ENCODE peak calls at places on chromosomes 2 and 18, in five cellular contexts. F is cardiac muscle cell, J is psoas muscle, A is breast epithelium, T is GM12865. Q is an unnamed sample.

GRCh38 chr2:237696471-237696870 is 69.1 kb downstream of the LRRFIP1 start:
- DNase-seq in T (peak; percentile 78), A (no peak), F (no peak), J (no peak), Q (no peak)

GRCh38 chr2:60976271-60976670 is 41.2 kb upstream of the PEX13 start:
- DNase-seq in F (no peak), J (no peak), A (no peak), T (no peak), Q (no peak)

GRCh38 chr2:63257473-63257872 is 206.8 kb downstream of the OTX1 start:
- DNase-seq in J (no peak), T (peak; percentile 49), F (no peak), A (no peak), Q (no peak)

GRCh38 chr2:187138240-187138639 is 289.3 kb upstream of the ZSWIM2 start:
- DNase-seq in J (peak; percentile 14), T (peak; percentile 37), F (peak; percentile 41), A (no peak), Q (no peak)

GRCh38 chr18:8937112-8937641 is 165.3 kb upstream of the NDUFV2 start:
- DNase-seq in F (no peak), T (no peak), A (no peak), J (no peak), Q (no peak)

GRCh38 chr2:104332733-104333132 is 521.2 kb upstream of the POU3F3 start:
- DNase-seq in A (no peak), J (no peak), T (no peak), F (no peak), Q (no peak)

GRCh38 chr2:74383254-74383653 is 3.1 kb upstream of the DCTN1 start:
- DNase-seq in J (no peak), A (no peak), F (no peak), T (no peak), Q (no peak)

GRCh38 chr2:64779117-64779690 is 125.5 kb upstream of the SERTAD2 start:
- DNase-seq in T (no peak), J (no peak), F (peak; percentile 56), A (no peak), Q (no peak)

GRCh38 chr2:207156451-207157161 is 9.1 kb downstream of the KLF7 start:
- DNase-seq in F (no peak), T (peak; percentile 64), A (no peak), J (no peak), Q (no peak)

GRCh38 chr2:149225446-149225845 is 104.9 kb upstream of the LYPD6 start:
- DNase-seq in A (no peak), T (no peak), F (no peak), J (no peak), Q (no peak)

GRCh38 chr2:127453392-127454171 is 35.4 kb downstream of the PROC start:
- DNase-seq in T (peak; percentile 6), F (peak; percentile 20), A (no peak), J (no peak), Q (no peak)

GRCh38 chr2:99881901-99882591 is 260.3 kb downstream of the AFF3 start:
- DNase-seq in A (no peak), F (peak; percentile 77), T (no peak), J (no peak), Q (no peak)

GRCh38 chr2:112774536-112775285 is 9.6 kb downstream of the IL1A start:
- DNase-seq in A (no peak), F (peak; percentile 5), J (no peak), T (no peak), Q (no peak)

GRCh38 chr2:63843791-63844190 is 2.1 kb downstream of the UGP2 start:
- DNase-seq in J (no peak), A (no peak), F (no peak), T (no peak), Q (no peak)

GRCh38 chr2:35822716-35823115 is 532.9 kb upstream of the CRIM1 start:
- DNase-seq in T (no peak), A (no peak), J (no peak), F (no peak), Q (no peak)

GRCh38 chr18:11962586-11962985 is 18.7 kb upstream of the IMPA2 start:
- DNase-seq in T (no peak), J (no peak), F (no peak), A (no peak), Q (no peak)

GRCh38 chr2:223797073-223797472 is 40.3 kb downstream of the AP1S3 start:
- DNase-seq in F (no peak), T (no peak), A (no peak), J (no peak), Q (no peak)

GRCh38 chr2:166593403-166593802 is 99.4 kb upstream of the SCN7A start:
- DNase-seq in F (no peak), T (no peak), A (no peak), J (no peak), Q (no peak)

GRCh38 chr2:169828141-169828811 is 1.0 kb downstream of the UBR3 start:
- DNase-seq in F (peak; percentile 89), A (no peak), J (peak; percentile 30), T (peak; percentile 60), Q (no peak)

GRCh38 chr2:219523031-219523671 is 8.9 kb downstream of the ASIC4 start:
- DNase-seq in J (no peak), T (no peak), A (no peak), F (peak; percentile 51), Q (no peak)

GRCh38 chr2:12918841-12919445 is 202.2 kb downstream of the TRIB2 start:
- DNase-seq in J (peak; percentile 75), F (peak; percentile 13), A (no peak), T (no peak), Q (no peak)

GRCh38 chr18:31657823-31658669 is 26.3 kb downstream of the B4GALT6 start:
- DNase-seq in A (no peak), F (no peak), J (no peak), T (peak; percentile 96), Q (no peak)

GRCh38 chr2:73979021-73979420 is 5.7 kb upstream of the TET3 start:
- DNase-seq in A (no peak), T (peak; percentile 42), F (no peak), J (no peak), Q (no peak)

GRCh38 chr2:109448946-109449788 is 164.6 kb downstream of the SEPTIN10 start:
- DNase-seq in A (peak; percentile 76), J (peak; percentile 74), F (no peak), T (peak; percentile 21), Q (no peak)

GRCh38 chr2:31049264-31049663 is 89.0 kb downstream of the GALNT14 start:
- DNase-seq in A (no peak), J (no peak), F (no peak), T (no peak), Q (no peak)

GRCh38 chr2:105526000-105526925 is 127.4 kb upstream of the FHL2 start:
- DNase-seq in A (no peak), J (no peak), F (no peak), T (no peak), Q (no peak)

GRCh38 chr2:152486048-152486736 is 151.2 kb downstream of the FMNL2 start:
- DNase-seq in J (no peak), F (no peak), A (no peak), T (no peak), Q (no peak)

GRCh38 chr18:47287911-47288635 is 36.6 kb upstream of the SKOR2 start:
- DNase-seq in A (no peak), T (no peak), J (no peak), F (no peak), Q (peak; percentile 6)

GRCh38 chr2:37340637-37341036 is 3.8 kb upstream of the QPCT start:
- DNase-seq in A (no peak), F (no peak), T (no peak), J (no peak), Q (no peak)

GRCh38 chr2:172394008-172394407 is 33.4 kb upstream of the ITGA6 start:
- DNase-seq in J (no peak), T (no peak), F (no peak), A (no peak), Q (no peak)

GRCh38 chr18:55328301-55328700 is 259.7 kb downstream of the TCF4 start:
- DNase-seq in A (no peak), J (no peak), T (no peak), F (no peak), Q (no peak)

GRCh38 chr2:112765251-112765650 is 842 bp upstream of the CKAP2L start:
- DNase-seq in T (peak; percentile 16), F (no peak), J (no peak), A (no peak), Q (no peak)

GRCh38 chr2:67923696-67924095 is 139.1 kb downstream of the C1D start:
- DNase-seq in F (no peak), T (no peak), A (no peak), J (no peak), Q (no peak)

DNA sequence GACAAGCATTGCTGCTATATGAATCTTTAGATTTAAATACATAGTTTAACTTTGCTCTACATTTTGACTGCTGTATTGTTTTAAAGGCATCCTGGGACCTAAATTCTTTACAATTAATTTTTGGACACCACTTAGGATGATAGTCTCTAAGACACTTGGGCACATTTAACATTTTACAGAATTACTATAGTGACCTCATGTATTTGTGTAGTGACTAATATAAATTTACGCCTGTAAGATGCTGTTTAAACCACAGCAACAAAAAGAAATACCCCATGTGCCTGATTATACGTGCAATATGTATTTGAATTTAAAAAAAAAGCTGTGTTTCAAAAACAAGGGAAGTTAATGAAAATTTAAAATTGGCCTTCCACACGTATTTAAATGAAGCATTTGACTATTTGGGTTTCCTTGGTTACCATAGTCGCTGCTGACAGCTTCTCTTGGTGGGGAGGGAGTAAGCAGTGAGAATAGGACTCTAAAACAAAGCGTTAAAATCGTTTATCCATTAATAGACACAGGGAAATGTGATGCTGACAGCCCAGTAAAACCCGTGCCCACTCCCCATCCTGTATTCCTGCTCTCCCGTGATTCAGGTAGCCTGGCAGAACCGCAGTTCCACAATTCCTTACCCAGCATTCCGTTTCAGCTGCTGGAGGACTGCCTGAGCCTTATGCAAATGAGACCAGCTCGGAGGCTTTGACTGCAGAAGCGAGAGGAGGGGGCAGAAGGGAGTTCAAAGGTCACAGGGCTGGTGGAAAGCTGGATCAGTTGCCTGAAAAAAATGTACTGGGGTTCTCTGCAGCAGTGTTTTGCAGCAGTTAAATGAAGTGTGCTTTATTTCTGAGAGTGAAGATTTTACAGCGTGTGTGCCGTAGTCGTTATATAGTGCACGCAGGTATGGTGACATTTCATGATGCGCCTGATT is 104.3 kb downstream of the CSRNP3 start:
- DNase-seq in F (peak; percentile 80), T (no peak), J (no peak), A (no peak), Q (no peak)
- H3K4me3 ChIP-seq in F (peak overlapping the region; percentile 21), T (no peak overlapping the region), J (peak overlapping the region; percentile 45), A (peak overlapping the region; percentile 26), Q (peak overlapping the region; percentile 64)

GRCh38 chr2:233036162-233036838 is 3.8 kb downstream of the NEU2 start:
- DNase-seq in A (no peak), F (no peak), J (no peak), T (no peak), Q (no peak)
- H3K4me3 ChIP-seq in A (no peak overlapping the region), F (no peak overlapping the region), J (no peak overlapping the region), T (no peak overlapping the region), Q (no peak overlapping the region)

GRCh38 chr2:101387151-101387807 is at the start of gene CREG2:
- DNase-seq in J (peak; percentile 64), F (peak; percentile 88), A (peak; percentile 55), T (peak; percentile 27), Q (no peak)
- H3K4me3 ChIP-seq in J (peak within 1 kb of the TSS; percentile 61), F (peak within 1 kb of the TSS; percentile 52), A (peak within 1 kb of the TSS; percentile 71), T (no peak within 1 kb of the TSS), Q (no peak within 1 kb of the TSS)

GRCh38 chr2:33051586-33052385 is 105.0 kb downstream of the LTBP1 start:
- DNase-seq in A (no peak), J (peak; percentile 31), F (no peak), T (no peak), Q (peak; percentile 88)
- H3K4me3 ChIP-seq in A (no peak overlapping the region), J (no peak overlapping the region), F (no peak overlapping the region), T (no peak overlapping the region), Q (peak overlapping the region; percentile 41)

Q was measured in SK-N-MC.